ENCODE peak calls at places on chromosomes 16 and 17, in five cellular contexts. One of them, this sample, is unnamed.

GRCh38 chr16:89170346-89171215 is 967 bp upstream of the CDH15 start:
- DNase-seq in psoas muscle: no peak
- DNase-seq in pancreas: peak; percentile 80
- DNase-seq in fibroblast of lung: no peak
- DNase-seq in uterus: no peak
- DNase-seq in this sample: peak; percentile 73

GRCh38 chr17:40556884-40557414 is 8.3 kb downstream of the CCR7 start:
- DNase-seq in fibroblast of lung: no peak
- DNase-seq in psoas muscle: no peak
- DNase-seq in pancreas: no peak
- DNase-seq in uterus: peak; percentile 71
- DNase-seq in this sample: peak; percentile 33

GRCh38 chr16:81645925-81646324 is 133.2 kb upstream of the PLCG2 start:
- DNase-seq in uterus: no peak
- DNase-seq in pancreas: no peak
- DNase-seq in psoas muscle: no peak
- DNase-seq in fibroblast of lung: no peak
- DNase-seq in this sample: no peak

GRCh38 chr16:82699711-82700495 is 73.1 kb downstream of the CDH13 start:
- DNase-seq in psoas muscle: no peak
- DNase-seq in uterus: peak; percentile 37
- DNase-seq in pancreas: no peak
- DNase-seq in fibroblast of lung: peak; percentile 95
- DNase-seq in this sample: no peak

GRCh38 chr16:68764866-68765265 is 27.8 kb downstream of the CDH1 start:
- DNase-seq in fibroblast of lung: no peak
- DNase-seq in pancreas: no peak
- DNase-seq in uterus: no peak
- DNase-seq in psoas muscle: no peak
- DNase-seq in this sample: no peak

GRCh38 chr16:89720520-89720858 is 209 bp downstream of the VPS9D1 start:
- DNase-seq in fibroblast of lung: peak; percentile 13
- DNase-seq in pancreas: peak; percentile 78
- DNase-seq in psoas muscle: peak; percentile 45
- DNase-seq in uterus: no peak
- DNase-seq in this sample: peak; percentile 24

GRCh38 chr17:18953231-18953728 is 1.3 kb downstream of the SLC5A10 start:
- DNase-seq in fibroblast of lung: no peak
- DNase-seq in psoas muscle: no peak
- DNase-seq in uterus: no peak
- DNase-seq in pancreas: no peak
- DNase-seq in this sample: no peak

GRCh38 chr16:81894592-81894991 is 115.5 kb downstream of the PLCG2 start:
- DNase-seq in uterus: no peak
- DNase-seq in psoas muscle: no peak
- DNase-seq in pancreas: no peak
- DNase-seq in fibroblast of lung: no peak
- DNase-seq in this sample: no peak

GRCh38 chr16:74650966-74651567 is 15.6 kb downstream of the RFWD3 start:
- DNase-seq in uterus: no peak
- DNase-seq in pancreas: no peak
- DNase-seq in fibroblast of lung: peak; percentile 31
- DNase-seq in psoas muscle: no peak
- DNase-seq in this sample: no peak

GRCh38 chr16:66539628-66540469 is 10.1 kb downstream of the TK2 start:
- DNase-seq in psoas muscle: no peak
- DNase-seq in pancreas: no peak
- DNase-seq in fibroblast of lung: no peak
- DNase-seq in uterus: no peak
- DNase-seq in this sample: no peak

GRCh38 chr16:66542396-66542795 is 7.5 kb downstream of the TK2 start:
- DNase-seq in fibroblast of lung: no peak
- DNase-seq in uterus: no peak
- DNase-seq in pancreas: no peak
- DNase-seq in psoas muscle: no peak
- DNase-seq in this sample: no peak

GRCh38 chr16:66544358-66544757 is 5.6 kb downstream of the TK2 start:
- DNase-seq in uterus: no peak
- DNase-seq in pancreas: no peak
- DNase-seq in fibroblast of lung: no peak
- DNase-seq in psoas muscle: no peak
- DNase-seq in this sample: no peak

GRCh38 chr16:66541388-66542360 is 8.2 kb downstream of the TK2 start:
- DNase-seq in pancreas: no peak
- DNase-seq in uterus: no peak
- DNase-seq in psoas muscle: no peak
- DNase-seq in fibroblast of lung: no peak
- DNase-seq in this sample: no peak

DNA sequence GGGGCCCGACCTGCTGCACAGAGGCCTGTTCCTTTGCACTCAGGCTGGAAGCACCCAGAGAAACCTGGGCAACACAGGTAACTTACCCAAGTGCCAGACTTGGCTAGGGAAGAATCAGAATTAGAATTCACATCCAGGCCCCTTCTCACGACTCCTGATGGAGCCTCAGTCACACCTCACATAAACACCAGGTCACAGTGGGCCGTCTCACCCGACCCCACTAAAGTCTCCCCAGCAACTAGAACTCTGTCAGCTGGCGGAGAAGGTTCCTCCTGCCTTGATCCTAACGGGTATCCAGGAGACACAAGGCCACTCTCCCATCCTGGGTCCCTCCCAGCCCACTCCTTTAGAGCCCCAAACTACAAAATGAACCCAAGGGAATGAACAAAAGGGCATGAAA is 6.4 kb downstream of the TK2 start:
- DNase-seq in uterus: no peak
- DNase-seq in pancreas: no peak
- DNase-seq in psoas muscle: no peak
- DNase-seq in fibroblast of lung: no peak
- DNase-seq in this sample: no peak
- TF ChIP-seq CTCF in uterus: no peak
- TF ChIP-seq CTCF in pancreas: no peak
- TF ChIP-seq CTCF in psoas muscle: no peak
- TF ChIP-seq CTCF in fibroblast of lung: no peak
- TF ChIP-seq CTCF in this sample: no peak

GRCh38 chr17:80218391-80218790 is 1.7 kb downstream of the SGSH start:
- DNase-seq in psoas muscle: no peak
- DNase-seq in fibroblast of lung: no peak
- DNase-seq in uterus: no peak
- DNase-seq in pancreas: no peak
- DNase-seq in this sample: no peak
- H3K27me3 ChIP-seq in psoas muscle: no peaks in the 10 kb centered on the region
- H3K27me3 ChIP-seq in fibroblast of lung: no peaks in the 10 kb centered on the region
- H3K27me3 ChIP-seq in uterus: no peaks in the 10 kb centered on the region
- H3K27me3 ChIP-seq in pancreas: no peaks in the 10 kb centered on the region
- H3K27me3 ChIP-seq in this sample: no peaks in the 10 kb centered on the region

DNA sequence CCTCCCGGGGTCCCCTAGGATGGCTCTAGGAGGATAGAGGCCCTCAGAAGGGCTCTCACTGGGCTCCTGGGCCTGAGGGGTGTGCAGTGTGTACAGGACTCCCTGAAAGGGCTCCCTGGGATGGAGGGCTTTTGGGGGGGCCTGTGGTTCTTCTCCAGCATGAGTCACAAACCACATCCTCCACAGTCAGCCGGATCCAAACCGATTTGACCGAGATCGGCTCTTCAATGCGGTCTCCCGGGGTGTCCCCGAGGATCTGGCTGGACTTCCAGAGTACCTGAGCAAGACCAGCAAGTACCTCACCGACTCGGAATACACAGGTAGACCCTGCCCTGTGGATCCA is 4.5 kb downstream of the TRPV2 start:
- DNase-seq in pancreas: no peak
- DNase-seq in uterus: no peak
- DNase-seq in fibroblast of lung: peak; percentile 63
- DNase-seq in psoas muscle: no peak
- DNase-seq in this sample: no peak
- H3K4me3 ChIP-seq in pancreas: no peak overlapping the region
- H3K4me3 ChIP-seq in uterus: no peak overlapping the region
- H3K4me3 ChIP-seq in fibroblast of lung: peak overlapping the region; percentile 35
- H3K4me3 ChIP-seq in psoas muscle: no peak overlapping the region
- H3K4me3 ChIP-seq in this sample: no peak overlapping the region

GRCh38 chr17:15944720-15945492 is at the start of gene ADORA2B:
- DNase-seq in uterus: peak; percentile 48
- DNase-seq in fibroblast of lung: peak; percentile 75
- DNase-seq in pancreas: peak; percentile 68
- DNase-seq in psoas muscle: peak; percentile 66
- DNase-seq in this sample: peak; percentile 80
- TF ChIP-seq CTCF in uterus: peak; percentile 56
- TF ChIP-seq CTCF in fibroblast of lung: peak; percentile 47
- TF ChIP-seq CTCF in pancreas: no peak
- TF ChIP-seq CTCF in psoas muscle: peak; percentile 48
- TF ChIP-seq CTCF in this sample: peak; percentile 78

DNA sequence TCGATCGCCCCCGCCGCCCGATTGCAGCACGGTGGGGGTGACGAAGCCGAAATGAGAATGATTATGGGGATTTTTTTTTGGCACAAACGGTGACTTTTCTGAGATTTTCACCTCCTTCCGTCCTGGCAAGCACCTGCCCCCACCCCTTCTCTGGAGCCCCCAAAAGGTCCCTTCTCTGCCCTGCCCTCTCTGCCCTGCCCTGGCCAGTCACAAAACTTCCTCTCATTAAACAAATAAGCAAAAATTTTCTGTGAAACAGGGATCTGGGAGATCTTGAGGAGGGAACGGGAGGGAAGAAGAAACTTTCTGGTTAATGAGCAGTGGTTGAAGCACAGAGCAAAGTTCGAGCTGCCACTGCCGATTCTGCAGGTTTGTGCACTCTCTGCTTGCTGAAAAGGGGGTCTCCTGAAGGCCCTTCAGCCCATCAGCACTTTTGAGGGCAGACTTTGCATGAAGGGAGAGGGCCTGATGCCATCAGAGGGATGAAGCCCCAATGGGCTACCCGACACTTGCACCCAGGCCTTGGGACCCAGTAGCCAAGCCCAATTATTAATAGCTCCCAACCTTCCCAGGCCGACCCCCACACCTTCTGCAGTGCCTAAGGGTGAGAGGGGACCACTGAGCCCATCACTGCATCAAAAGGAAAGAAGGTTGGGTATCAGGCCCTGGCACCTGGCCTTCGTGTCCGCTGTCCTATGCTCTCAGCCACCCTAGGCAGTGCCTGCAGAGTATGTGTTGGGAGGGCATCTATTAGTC is 1.0 kb upstream of the HOXB8 start:
- DNase-seq in pancreas: no peak
- DNase-seq in psoas muscle: no peak
- DNase-seq in fibroblast of lung: no peak
- DNase-seq in uterus: no peak
- DNase-seq in this sample: no peak
- H3K27me3 ChIP-seq in pancreas: peaks cover 29% of the 10 kb centered on the region
- H3K27me3 ChIP-seq in psoas muscle: peaks cover 53% of the 10 kb centered on the region
- H3K27me3 ChIP-seq in fibroblast of lung: peaks cover 68% of the 10 kb centered on the region
- H3K27me3 ChIP-seq in uterus: peaks cover 80% of the 10 kb centered on the region
- H3K27me3 ChIP-seq in this sample: peaks cover 91% of the 10 kb centered on the region

DNA sequence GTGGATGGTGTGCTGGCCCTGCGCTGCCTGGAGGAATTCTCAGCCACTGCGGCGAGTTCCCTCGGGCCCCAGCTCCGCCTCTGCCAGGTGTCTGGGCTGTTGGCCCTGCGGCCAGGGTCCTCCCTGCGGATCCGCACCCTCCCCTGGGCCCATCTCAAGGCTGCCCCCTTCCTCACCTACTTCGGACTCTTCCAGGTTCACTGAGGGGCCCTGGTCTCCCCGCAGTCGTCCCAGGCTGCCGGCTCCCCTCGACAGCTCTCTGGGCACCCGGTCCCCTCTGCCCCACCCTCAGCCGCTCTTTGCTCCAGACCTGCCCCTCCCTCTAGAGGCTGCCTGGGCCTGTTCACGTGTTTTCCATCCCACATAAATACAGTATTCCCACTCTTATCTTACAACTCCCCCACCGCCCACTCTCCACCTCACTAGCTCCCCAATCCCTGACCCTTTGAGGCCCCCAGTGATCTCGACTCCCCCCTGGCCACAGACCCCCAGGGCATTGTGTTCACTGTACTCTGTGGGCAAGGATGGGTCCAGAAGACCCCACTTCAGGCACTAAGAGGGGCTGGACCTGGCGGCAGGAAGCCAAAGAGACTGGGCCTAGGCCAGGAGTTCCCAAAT is 1.3 kb upstream of the TNFSF13 start:
- DNase-seq in psoas muscle: no peak
- DNase-seq in fibroblast of lung: no peak
- DNase-seq in uterus: no peak
- DNase-seq in pancreas: peak; percentile 57
- DNase-seq in this sample: no peak
- H3K4me3 ChIP-seq in psoas muscle: no peak overlapping the region
- H3K4me3 ChIP-seq in fibroblast of lung: no peak overlapping the region
- H3K4me3 ChIP-seq in uterus: no peak overlapping the region
- H3K4me3 ChIP-seq in pancreas: no peak overlapping the region
- H3K4me3 ChIP-seq in this sample: no peak overlapping the region

GRCh38 chr17:39195568-39196160 is 1.8 kb downstream of the CACNB1 start:
- DNase-seq in pancreas: no peak
- DNase-seq in uterus: no peak
- DNase-seq in psoas muscle: no peak
- DNase-seq in fibroblast of lung: no peak
- DNase-seq in this sample: no peak
- TF ChIP-seq CTCF in pancreas: no peak
- TF ChIP-seq CTCF in uterus: no peak
- TF ChIP-seq CTCF in psoas muscle: no peak
- TF ChIP-seq CTCF in fibroblast of lung: no peak
- TF ChIP-seq CTCF in this sample: no peak

GRCh38 chr16:71358464-71359031 is at the start of gene CALB2:
- DNase-seq in uterus: peak; percentile 55
- DNase-seq in fibroblast of lung: peak; percentile 39
- DNase-seq in pancreas: peak; percentile 80
- DNase-seq in psoas muscle: peak; percentile 71
- DNase-seq in this sample: peak; percentile 61

GRCh38 chr16:71360378-71360777 is 1.9 kb downstream of the CALB2 start:
- DNase-seq in pancreas: no peak
- DNase-seq in fibroblast of lung: peak; percentile 82
- DNase-seq in psoas muscle: no peak
- DNase-seq in uterus: no peak
- DNase-seq in this sample: no peak

GRCh38 chr16:71357681-71358080 is 842 bp upstream of the CALB2 start:
- DNase-seq in psoas muscle: no peak
- DNase-seq in fibroblast of lung: no peak
- DNase-seq in pancreas: peak; percentile 32
- DNase-seq in uterus: no peak
- DNase-seq in this sample: peak; percentile 78

GRCh38 chr16:71356051-71356740 is 2.3 kb upstream of the CALB2 start:
- DNase-seq in psoas muscle: no peak
- DNase-seq in uterus: no peak
- DNase-seq in pancreas: no peak
- DNase-seq in fibroblast of lung: no peak
- DNase-seq in this sample: no peak

GRCh38 chr16:71359431-71359830 is 908 bp downstream of the CALB2 start:
- DNase-seq in psoas muscle: no peak
- DNase-seq in uterus: no peak
- DNase-seq in fibroblast of lung: no peak
- DNase-seq in pancreas: no peak
- DNase-seq in this sample: no peak
- H3K27me3 ChIP-seq in psoas muscle: no peaks in the 10 kb centered on the region
- H3K27me3 ChIP-seq in uterus: no peaks in the 10 kb centered on the region
- H3K27me3 ChIP-seq in fibroblast of lung: no peaks in the 10 kb centered on the region
- H3K27me3 ChIP-seq in pancreas: peaks cover 3% of the 10 kb centered on the region
- H3K27me3 ChIP-seq in this sample: peaks cover 2% of the 10 kb centered on the region